ENCODE peak calls at places on chromosome 15, in four cellular contexts. One of them, this sample, is unnamed.

GRCh38 chr15:43776101-43776717 is 557 bp downstream of the ELL3 start:
- DNase-seq in K562: no peak
- DNase-seq in GM12878: peak; percentile 66
- DNase-seq in HepG2: no peak
- DNase-seq in this sample: no peak

GRCh38 chr15:60795889-60796288 is 316.9 kb upstream of the ICE2 start:
- DNase-seq in K562: no peak
- DNase-seq in GM12878: peak; percentile 76
- DNase-seq in HepG2: no peak
- DNase-seq in this sample: no peak

GRCh38 chr15:36403351-36403750 is 176.1 kb upstream of the CDIN1 start:
- DNase-seq in K562: no peak
- DNase-seq in GM12878: no peak
- DNase-seq in HepG2: no peak
- DNase-seq in this sample: no peak

GRCh38 chr15:22918056-22918455 is 62.1 kb downstream of the CYFIP1 start:
- DNase-seq in K562: no peak
- DNase-seq in GM12878: no peak
- DNase-seq in HepG2: no peak
- DNase-seq in this sample: peak; percentile 37

GRCh38 chr15:43922021-43922420 is 95.2 kb downstream of the WDR76 start:
- DNase-seq in K562: no peak
- DNase-seq in GM12878: no peak
- DNase-seq in HepG2: no peak
- DNase-seq in this sample: no peak

GRCh38 chr15:26156041-26156440 is 292.9 kb upstream of the ATP10A start:
- DNase-seq in K562: no peak
- DNase-seq in GM12878: no peak
- DNase-seq in HepG2: no peak
- DNase-seq in this sample: no peak

GRCh38 chr15:24659622-24660021 is 16.0 kb upstream of the NPAP1 start:
- DNase-seq in K562: no peak
- DNase-seq in GM12878: no peak
- DNase-seq in HepG2: no peak
- DNase-seq in this sample: no peak

GRCh38 chr15:91193059-91193715 is 93.1 kb downstream of the SV2B start:
- DNase-seq in K562: no peak
- DNase-seq in GM12878: no peak
- DNase-seq in HepG2: no peak
- DNase-seq in this sample: no peak

GRCh38 chr15:74978503-74978902 is 16.9 kb upstream of the SCAMP5 start:
- DNase-seq in K562: no peak
- DNase-seq in GM12878: no peak
- DNase-seq in HepG2: no peak
- DNase-seq in this sample: no peak

GRCh38 chr15:90592144-90592887 is 62.6 kb downstream of the CRTC3 start:
- DNase-seq in K562: no peak
- DNase-seq in GM12878: no peak
- DNase-seq in HepG2: peak; percentile 7
- DNase-seq in this sample: no peak

GRCh38 chr15:80530737-80531365 is 126.7 kb downstream of the ARNT2 start:
- DNase-seq in K562: no peak
- DNase-seq in GM12878: no peak
- DNase-seq in HepG2: no peak
- DNase-seq in this sample: no peak

GRCh38 chr15:68885070-68885469 is 45.3 kb upstream of the SPESP1 start:
- DNase-seq in K562: no peak
- DNase-seq in GM12878: no peak
- DNase-seq in HepG2: no peak
- DNase-seq in this sample: no peak

GRCh38 chr15:42139596-42139995 is 16.8 kb downstream of the PLA2G4F start:
- DNase-seq in K562: no peak
- DNase-seq in GM12878: no peak
- DNase-seq in HepG2: no peak
- DNase-seq in this sample: no peak

GRCh38 chr15:80604583-80605506 is 90.3 kb upstream of the ABHD17C start:
- DNase-seq in K562: no peak
- DNase-seq in GM12878: no peak
- DNase-seq in HepG2: no peak
- DNase-seq in this sample: no peak

GRCh38 chr15:48560321-48561051 is 85.0 kb downstream of the FBN1 start:
- DNase-seq in K562: no peak
- DNase-seq in GM12878: peak; percentile 60
- DNase-seq in HepG2: no peak
- DNase-seq in this sample: no peak

GRCh38 chr15:41936649-41937567 is 35.4 kb downstream of the EHD4 start:
- DNase-seq in K562: no peak
- DNase-seq in GM12878: no peak
- DNase-seq in HepG2: no peak
- DNase-seq in this sample: no peak

GRCh38 chr15:85794598-85795319 is at the start of gene KLHL25:
- DNase-seq in K562: peak; percentile 99
- DNase-seq in GM12878: peak; percentile 56
- DNase-seq in HepG2: peak; percentile 90
- DNase-seq in this sample: peak; percentile 94

GRCh38 chr15:73244333-73244732 is 124.4 kb downstream of the HCN4 start:
- DNase-seq in K562: peak; percentile 20
- DNase-seq in GM12878: no peak
- DNase-seq in HepG2: peak; percentile 31
- DNase-seq in this sample: peak; percentile 18

GRCh38 chr15:96851613-96852012 is 521.1 kb downstream of the NR2F2 start:
- DNase-seq in K562: no peak
- DNase-seq in GM12878: no peak
- DNase-seq in HepG2: no peak
- DNase-seq in this sample: no peak

GRCh38 chr15:90822204-90822955 is 46.0 kb upstream of the FURIN start:
- DNase-seq in K562: no peak
- DNase-seq in GM12878: no peak
- DNase-seq in HepG2: no peak
- DNase-seq in this sample: no peak

GRCh38 chr15:46151786-46152185 is 517.0 kb downstream of the SQOR start:
- DNase-seq in K562: no peak
- DNase-seq in GM12878: no peak
- DNase-seq in HepG2: no peak
- DNase-seq in this sample: no peak

GRCh38 chr15:40320931-40321371 is 2.5 kb upstream of the INAFM2 start:
- DNase-seq in K562: peak; percentile 68
- DNase-seq in GM12878: no peak
- DNase-seq in HepG2: peak; percentile 66
- DNase-seq in this sample: peak; percentile 72

GRCh38 chr15:56215769-56216168 is 27.9 kb downstream of the RFX7 start:
- DNase-seq in K562: no peak
- DNase-seq in GM12878: no peak
- DNase-seq in HepG2: no peak
- DNase-seq in this sample: no peak

GRCh38 chr15:69666441-69666882 is 213.8 kb downstream of the RPLP1 start:
- DNase-seq in K562: no peak
- DNase-seq in GM12878: no peak
- DNase-seq in HepG2: no peak
- DNase-seq in this sample: no peak

DNA sequence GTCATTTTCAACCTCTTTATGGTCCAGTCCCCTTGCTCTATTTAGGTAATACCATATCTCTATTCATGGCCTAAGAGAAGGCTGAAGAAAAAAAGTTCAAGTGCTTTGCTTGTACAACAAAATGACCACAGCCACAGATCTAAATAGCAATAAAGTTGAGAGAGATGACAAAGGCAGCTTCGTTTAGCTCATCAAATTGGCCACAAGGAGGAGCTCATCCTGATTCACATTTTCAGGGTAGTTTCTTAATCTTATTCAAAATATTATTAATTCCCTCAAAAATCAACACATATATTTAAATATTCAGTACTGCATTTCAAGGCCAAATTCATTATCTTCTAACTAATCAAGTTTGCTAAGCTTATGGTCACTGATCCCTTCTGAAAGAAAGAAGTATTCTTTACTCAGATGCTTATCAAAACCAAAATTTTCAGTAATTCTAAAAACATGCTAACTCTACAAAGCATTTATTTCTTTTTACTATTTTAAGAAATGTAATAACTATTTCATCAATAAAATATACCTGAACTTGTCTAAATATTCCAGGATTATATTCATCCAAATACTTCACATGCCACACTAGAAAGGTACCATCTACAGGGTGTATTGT is 85.5 kb downstream of the DMXL2 start:
- DNase-seq in K562: peak; percentile 37
- DNase-seq in GM12878: no peak
- DNase-seq in HepG2: peak; percentile 3
- DNase-seq in this sample: peak; percentile 40
- TF ChIP-seq HDAC2 in K562: no peak
- TF ChIP-seq HDAC2 in GM12878: no peak
- TF ChIP-seq HDAC2 in HepG2: no peak
- TF ChIP-seq HDAC2 in this sample: no peak

DNA sequence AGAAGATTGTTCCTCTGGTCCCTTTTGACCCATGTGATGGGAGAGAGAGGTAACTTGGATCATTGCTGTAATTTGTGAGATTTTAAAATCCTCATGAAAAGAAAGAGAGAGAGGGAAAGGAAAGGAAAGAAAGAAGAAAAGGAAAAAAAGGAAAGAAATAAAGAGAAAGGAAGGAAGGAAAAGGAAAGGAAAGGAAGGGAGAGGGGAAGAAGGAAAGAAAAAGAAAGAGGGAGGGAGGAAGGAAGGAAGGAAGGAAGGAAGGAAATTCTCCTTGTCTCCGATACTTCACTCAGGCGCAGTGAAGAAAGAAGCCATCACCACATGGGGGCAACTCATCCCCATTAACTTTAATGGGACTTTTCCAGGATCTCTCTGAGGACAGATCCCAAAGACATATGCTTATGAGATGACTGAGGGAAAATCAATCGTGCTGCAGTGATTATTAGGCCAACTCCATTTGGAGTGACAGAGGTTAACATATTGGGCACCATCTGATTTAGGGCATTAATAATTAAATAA is 123.0 kb downstream of the MEGF11 start:
- DNase-seq in K562: no peak
- DNase-seq in GM12878: no peak
- DNase-seq in HepG2: no peak
- DNase-seq in this sample: no peak
- TF ChIP-seq CTCF in K562: no peak
- TF ChIP-seq CTCF in GM12878: no peak
- TF ChIP-seq CTCF in HepG2: no peak
- TF ChIP-seq CTCF in this sample: no peak

DNA sequence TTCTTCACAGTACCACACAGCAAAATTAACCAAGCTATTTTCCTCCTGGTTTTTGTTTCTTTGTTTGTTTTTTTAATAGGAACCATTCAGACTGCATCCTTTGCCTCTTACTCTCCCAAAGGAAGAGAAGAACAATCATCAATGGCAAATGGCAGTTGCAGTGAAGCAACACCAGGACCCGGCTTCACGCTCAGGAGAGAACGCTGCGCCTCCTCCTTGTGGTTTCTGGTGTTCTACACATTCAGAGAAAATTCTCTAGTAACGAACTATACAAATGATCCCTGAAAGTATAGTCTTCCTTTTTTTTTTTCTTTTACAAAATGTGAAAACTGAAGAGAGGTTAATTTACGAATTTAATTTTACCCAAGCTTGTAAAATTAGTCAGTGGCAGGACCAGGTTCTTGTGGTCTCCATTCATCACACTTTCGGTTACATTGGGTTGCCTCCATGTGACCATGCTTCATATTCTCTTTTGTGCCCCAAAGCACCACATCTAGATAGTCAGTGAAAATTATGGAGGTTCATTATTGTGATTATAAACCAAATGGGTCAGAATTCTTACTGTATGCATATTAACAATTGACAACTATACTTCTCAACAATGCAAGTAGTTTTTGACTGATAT is 10.6 kb upstream of the MINDY2 start:
- DNase-seq in K562: no peak
- DNase-seq in GM12878: no peak
- DNase-seq in HepG2: no peak
- DNase-seq in this sample: no peak
- TF ChIP-seq CHD4 in K562: no peak
- TF ChIP-seq CHD4 in GM12878: no peak
- TF ChIP-seq CHD4 in HepG2: no peak
- TF ChIP-seq CHD4 in this sample: no peak

GRCh38 chr15:59687831-59688230 is 1.3 kb downstream of the BNIP2 start:
- DNase-seq in K562: no peak
- DNase-seq in GM12878: peak; percentile 5
- DNase-seq in HepG2: peak; percentile 15
- DNase-seq in this sample: no peak
- TF ChIP-seq HDAC2 in K562: no peak
- TF ChIP-seq HDAC2 in GM12878: no peak
- TF ChIP-seq HDAC2 in HepG2: no peak
- TF ChIP-seq HDAC2 in this sample: no peak

DNA sequence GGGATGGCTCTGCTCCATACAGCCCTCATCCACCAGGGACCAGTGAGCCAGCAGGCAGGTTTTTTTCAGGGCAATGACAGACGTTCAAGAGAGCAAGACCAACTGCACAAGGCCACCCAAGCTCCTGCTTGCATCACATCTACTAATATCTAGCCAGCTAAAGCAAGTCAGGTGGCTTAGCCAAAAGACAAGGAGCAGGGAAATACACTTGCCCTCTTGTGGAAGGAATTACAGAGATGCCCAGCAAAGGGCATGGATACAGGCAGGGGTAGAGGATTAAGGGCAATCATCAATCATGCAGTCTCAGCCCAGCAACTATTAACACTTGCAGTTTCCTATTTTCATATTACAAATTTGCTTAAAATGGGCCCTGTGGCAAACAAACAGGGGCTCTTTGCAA is 81.5 kb upstream of the NTRK3 start:
- DNase-seq in K562: no peak
- DNase-seq in GM12878: no peak
- DNase-seq in HepG2: no peak
- DNase-seq in this sample: peak; percentile 56
- TF ChIP-seq CTCF in K562: no peak
- TF ChIP-seq CTCF in GM12878: no peak
- TF ChIP-seq CTCF in HepG2: no peak
- TF ChIP-seq CTCF in this sample: peak; percentile 37

GRCh38 chr15:78177447-78177873 is 28.3 kb downstream of the IDH3A start:
- DNase-seq in K562: peak; percentile 70
- DNase-seq in GM12878: no peak
- DNase-seq in HepG2: peak; percentile 30
- DNase-seq in this sample: peak; percentile 61
- TF ChIP-seq CHD4 in K562: no peak
- TF ChIP-seq CHD4 in GM12878: no peak
- TF ChIP-seq CHD4 in HepG2: no peak
- TF ChIP-seq CHD4 in this sample: no peak